ENCODE peak calls at places on chromosome X, in seven cellular contexts. F, E, V, Q, W, T and Z are unnamed samples. For H3K27me3, the result is how much of the 10 kb centered on the place peaks cover.

GRCh38 chrX:110394653-110395052 is 36.0 kb downstream of the RTL9 start:
- DNase-seq in F (no peak), Q (no peak), W (no peak), E (no peak), T (no peak), V (peak), Z (no peak)

GRCh38 chrX:100447563-100448397 is 37.7 kb upstream of the PCDH19 start:
- DNase-seq in T (peak), W (no peak), F (peak), Q (peak), E (no peak), V (peak), Z (no peak)

GRCh38 chrX:41956027-41956426 is 32.7 kb upstream of the CASK start:
- DNase-seq in V (no peak), W (no peak), T (no peak), Q (no peak), E (no peak), F (no peak), Z (no peak)

GRCh38 chrX:10350221-10350620 is 193.4 kb downstream of the CLCN4 start:
- DNase-seq in T (no peak), V (no peak), E (no peak), W (no peak), F (no peak), Q (no peak), Z (no peak)

GRCh38 chrX:31656013-31656412 is 584.2 kb upstream of the FTHL17 start:
- DNase-seq in Q (no peak), T (no peak), F (no peak), W (no peak), V (peak), E (no peak), Z (no peak)

GRCh38 chrX:24371391-24371972 is 11.0 kb downstream of the SUPT20HL1 start:
- DNase-seq in Q (peak), W (no peak), T (peak), F (peak), E (peak), V (peak), Z (peak)

GRCh38 chrX:119763836-119764387 is 5.5 kb downstream of the SOWAHD start:
- DNase-seq in W (no peak), T (no peak), Q (no peak), F (no peak), V (no peak), E (no peak), Z (no peak)

GRCh38 chrX:145213504-145213903 is 33.8 kb upstream of the SPANXN1 start:
- DNase-seq in W (no peak), T (peak), V (no peak), F (no peak), E (no peak), Q (no peak), Z (no peak)

GRCh38 chrX:133254666-133255065 is 36.5 kb upstream of the TFDP3 start:
- DNase-seq in V (peak), E (peak), Q (no peak), W (no peak), T (no peak), F (no peak), Z (no peak)

GRCh38 chrX:38282044-38282443 is 45.3 kb downstream of the RPGR start:
- DNase-seq in V (no peak), E (no peak), W (no peak), F (peak), T (no peak), Q (no peak), Z (no peak)
- TF ChIP-seq CTCF in V (peak), E (peak), W (no peak), F (no peak), T (no peak), Q (no peak), Z (no peak)

GRCh38 chrX:139198936-139199335 is 331.6 kb upstream of the F9 start:
- DNase-seq in V (no peak), E (no peak), T (no peak), Q (no peak), W (no peak), F (no peak), Z (no peak)
- H3K27me3 ChIP-seq in V (under half), E (under half), T (under half), Q (under half), W (under half), F (under half), Z (under half)

DNA sequence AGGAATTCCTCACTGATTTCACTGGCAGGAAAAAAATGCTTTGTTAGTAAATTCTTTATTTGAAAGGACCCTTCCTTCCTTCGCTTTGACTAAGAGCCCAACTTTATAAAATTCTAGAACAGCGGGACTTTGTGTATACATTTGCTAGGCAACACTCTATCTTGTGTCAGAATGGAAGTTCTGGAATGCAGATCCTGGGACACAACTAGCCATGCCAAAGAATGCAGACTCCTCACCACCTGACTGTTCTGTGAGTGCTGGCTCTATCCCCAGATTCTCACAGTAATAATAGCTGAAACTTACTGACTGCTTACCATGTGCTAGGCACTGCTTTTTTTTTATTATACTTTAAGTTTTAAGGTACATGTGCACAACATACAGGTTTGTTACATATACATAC is 73.3 kb upstream of the ZDHHC15 start:
- DNase-seq in T (peak), V (peak), Q (no peak), W (no peak), F (no peak), E (no peak), Z (no peak)
- H3K27ac ChIP-seq in T (no peak), V (no peak), Q (no peak), W (no peak), F (no peak), E (no peak), Z (no peak)

DNA sequence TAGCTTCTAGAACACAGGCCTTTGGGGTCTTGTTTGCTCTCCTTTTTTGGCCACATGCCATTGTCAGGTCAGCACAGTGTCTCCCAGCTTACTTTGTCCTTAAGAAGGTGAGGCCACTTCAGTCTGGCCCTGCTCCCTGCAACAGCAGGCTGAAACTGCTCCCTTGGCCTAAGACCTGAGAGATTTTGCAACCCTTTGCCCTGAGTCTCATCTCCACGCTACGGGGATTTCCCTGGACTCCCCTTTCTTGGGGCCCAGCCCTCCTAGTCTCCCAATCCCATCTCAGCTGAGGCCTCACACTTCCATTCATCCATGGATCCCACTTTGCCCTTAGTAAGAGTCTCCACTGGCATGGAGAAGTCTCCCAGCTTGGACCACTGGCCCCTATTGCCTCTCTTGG is 8.5 kb upstream of the CITED1 start:
- DNase-seq in F (no peak), V (no peak), W (no peak), E (no peak), Q (no peak), T (no peak), Z (no peak)
- TF ChIP-seq CTCF in F (no peak), V (no peak), W (no peak), E (no peak), Q (no peak), T (no peak), Z (no peak)

DNA sequence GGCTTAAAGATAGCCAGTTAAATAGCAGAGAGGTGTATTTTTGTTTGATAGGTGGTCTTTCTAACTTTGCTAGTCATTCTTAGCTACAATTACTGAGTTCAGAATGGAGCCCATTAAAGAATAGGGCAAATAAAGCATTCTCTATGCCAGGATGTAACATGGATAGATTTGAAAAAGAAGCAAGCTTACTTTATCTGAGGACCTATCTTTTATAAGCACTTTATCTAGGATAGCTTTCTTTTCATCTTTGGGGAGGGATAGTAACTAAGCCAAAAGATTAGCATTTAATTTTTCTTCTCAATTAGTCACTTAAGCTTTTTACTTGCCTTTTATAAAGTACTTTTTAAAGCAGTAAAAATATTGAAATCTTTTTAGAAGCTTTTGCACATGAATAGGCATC is 1148.0 kb upstream of the DIAPH2 start:
- DNase-seq in V (no peak), W (no peak), Q (no peak), E (no peak), T (no peak), F (no peak), Z (no peak)
- H3K27me3 ChIP-seq in V (under half), W (under half), Q (under half), E (under half), T (under half), F (under half), Z (under half)

DNA sequence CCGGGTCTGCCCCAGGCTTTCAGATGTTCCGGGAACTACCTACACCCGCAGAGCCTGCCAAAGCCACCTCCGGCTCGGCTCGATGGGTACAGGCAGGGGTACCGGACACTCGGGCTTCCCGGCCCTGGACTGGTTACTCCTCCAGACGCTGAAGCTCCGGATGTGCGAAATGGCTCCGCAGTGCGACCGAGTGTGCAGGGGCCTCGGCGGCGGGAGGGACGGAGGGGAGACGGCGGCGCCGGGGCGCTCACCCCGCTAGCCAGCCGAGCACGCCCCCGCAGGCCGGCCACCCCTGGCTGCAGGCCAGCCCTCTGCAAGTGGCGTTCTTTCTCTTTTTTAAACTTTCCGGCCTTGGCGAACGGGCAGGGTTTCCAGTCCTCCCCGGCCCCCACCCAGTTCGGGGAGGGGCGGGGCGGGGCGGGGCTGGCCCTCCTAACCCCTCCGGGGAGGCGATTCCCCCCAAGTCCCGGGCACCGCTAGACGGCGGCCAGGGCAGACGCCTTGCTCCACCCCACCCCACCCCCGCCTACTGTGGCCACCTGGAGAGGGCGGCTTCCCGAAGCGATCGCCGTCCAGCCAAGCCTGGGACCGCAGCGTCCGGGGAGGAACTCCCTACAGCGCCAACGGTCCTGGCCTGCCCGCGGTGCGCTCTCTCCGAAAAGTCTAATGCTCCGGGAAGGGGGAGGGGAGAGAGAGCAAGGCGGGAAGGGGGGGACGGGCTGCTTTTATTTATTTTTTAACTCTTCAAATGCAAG is 7.5 kb downstream of the BCOR start:
- DNase-seq in F (peak), T (peak), Q (no peak), E (no peak), W (no peak), V (no peak), Z (no peak)
- H3K27ac ChIP-seq in F (peak), T (no peak), Q (peak), E (no peak), W (no peak), V (no peak), Z (no peak)

GRCh38 chrX:108224218-108224617 is 132.6 kb downstream of the ATG4A start:
- DNase-seq in E (no peak), F (no peak), W (no peak), Q (no peak), T (no peak), V (no peak), Z (no peak)
- TF ChIP-seq CTCF in E (no peak), F (no peak), W (no peak), Q (no peak), T (no peak), V (no peak), Z (no peak)

GRCh38 chrX:13506574-13506973 is 62.8 kb upstream of the EGFL6 start:
- DNase-seq in W (no peak), Q (no peak), V (peak), F (peak), T (peak), E (peak), Z (peak)
- H3K27me3 ChIP-seq in W (under half), Q (under half), V (under half), F (under half), T (under half), E (under half), Z (under half)

DNA sequence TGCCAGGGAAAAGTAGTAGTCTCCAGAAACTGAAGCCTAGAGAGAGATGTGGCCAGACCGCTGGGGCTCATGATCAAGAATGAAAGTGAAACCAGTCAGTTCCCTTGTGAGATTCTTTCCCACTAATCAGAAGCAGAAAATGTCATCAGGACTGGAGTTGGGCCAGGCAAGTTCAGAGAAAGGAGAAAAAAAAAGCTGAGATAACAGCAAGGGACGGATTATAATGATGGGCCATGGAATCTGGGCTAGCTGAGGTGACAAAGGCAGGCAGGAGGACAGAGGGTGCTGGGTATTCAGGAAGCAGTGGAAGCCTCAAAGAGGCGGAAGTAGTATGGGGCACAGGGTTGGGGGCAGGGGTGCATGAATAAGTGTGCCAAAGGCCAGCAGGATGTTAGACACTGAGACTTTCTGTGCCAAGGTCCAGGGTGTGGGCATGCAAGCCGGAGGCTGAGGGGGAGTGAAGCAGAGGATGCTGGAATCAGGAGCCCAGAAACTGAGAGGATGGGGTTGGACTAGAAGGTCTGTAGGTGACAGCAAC is 2.5 kb downstream of the CXorf38 start:
- DNase-seq in W (no peak), E (peak), T (peak), Q (peak), F (peak), V (peak), Z (peak)
- H3K27ac ChIP-seq in W (peak), E (no peak), T (peak), Q (peak), F (peak), V (peak), Z (peak)

GRCh38 chrX:153882557-153882956 is 3.4 kb downstream of the L1CAM start:
- DNase-seq in V (no peak), E (peak), Q (no peak), F (no peak), W (no peak), T (no peak), Z (no peak)

GRCh38 chrX:153883163-153883843 is 2.7 kb downstream of the L1CAM start:
- DNase-seq in F (no peak), W (no peak), Q (no peak), V (no peak), E (no peak), T (no peak), Z (no peak)

GRCh38 chrX:153885208-153885787 is 675 bp downstream of the L1CAM start:
- DNase-seq in Q (no peak), V (no peak), T (no peak), E (no peak), W (no peak), F (no peak), Z (no peak)

GRCh38 chrX:153885968-153886903 is at the start of gene L1CAM:
- DNase-seq in W (no peak), V (no peak), F (no peak), T (no peak), E (no peak), Q (no peak), Z (peak)

DNA sequence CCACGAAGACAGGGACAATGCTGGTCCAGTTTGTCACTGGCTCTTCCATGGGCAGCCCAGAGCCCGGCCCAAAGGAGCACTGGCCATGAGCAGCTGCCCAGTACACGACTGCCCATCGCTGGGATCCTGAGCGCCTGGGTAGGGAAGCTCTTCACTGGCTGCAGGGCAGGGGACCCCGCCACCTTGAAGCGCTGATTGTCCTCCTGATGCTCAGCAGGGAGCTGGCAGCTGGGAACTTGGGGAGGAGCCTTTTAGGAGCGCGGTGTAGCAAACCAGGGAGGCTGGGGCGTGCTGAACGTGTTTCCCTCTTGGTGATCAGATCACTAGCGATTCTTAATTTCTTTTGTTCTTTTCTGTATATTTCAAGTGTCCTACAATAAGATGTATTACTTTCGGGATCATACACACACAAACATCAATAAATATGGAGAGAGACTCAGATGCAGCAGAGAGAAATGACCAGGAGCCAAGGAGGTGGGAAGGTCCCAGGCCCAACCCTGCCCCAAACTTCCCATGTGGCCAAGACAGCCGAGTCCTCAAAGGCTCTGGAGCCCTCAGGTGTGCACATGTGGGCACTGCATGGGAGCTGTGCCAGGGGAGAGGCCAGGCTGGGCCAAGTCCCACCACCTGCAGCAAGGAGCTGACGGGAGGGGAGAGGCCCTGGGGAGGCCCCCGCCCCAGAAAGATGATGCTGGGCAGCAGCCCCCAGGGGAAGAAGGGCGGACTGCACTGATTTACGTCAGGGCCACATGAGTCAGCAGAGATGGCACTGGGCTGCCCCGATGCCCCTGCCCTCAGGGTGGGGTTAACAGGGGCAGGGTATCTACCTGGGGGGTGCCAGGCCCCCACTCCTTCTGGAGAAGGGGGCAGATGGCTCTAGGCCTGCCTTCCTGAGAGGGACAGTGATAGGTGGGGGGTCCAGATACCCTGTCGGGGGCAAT is 1.6 kb downstream of the L1CAM start:
- DNase-seq in E (no peak), W (no peak), F (no peak), Q (no peak), V (no peak), T (no peak), Z (no peak)
- TF ChIP-seq CTCF in E (peak), W (no peak), F (no peak), Q (no peak), V (no peak), T (no peak), Z (no peak)